ENCODE peak calls at places on chromosomes 16 and 17, in seven cellular contexts. One of them, this sample, is unnamed.
A peak's percentile ranks its signal among the peaks of the same experiment; 100 is the strongest.

GRCh38 chr17:29243792-29244191 is 2.9 kb upstream of the CRYBA1 start:
- DNase-seq in amniotic stem cell: no peak
- DNase-seq in Calu3: peak; percentile 14
- DNase-seq in LHCN-M2: peak; percentile 49
- DNase-seq in memory B cell: no peak
- DNase-seq in astrocyte: no peak
- DNase-seq in dermis microvascular lymphatic vessel endothelial cell: peak; percentile 38
- DNase-seq in this sample: peak; percentile 72

GRCh38 chr17:76791053-76791980 is 53.4 kb downstream of the MFSD11 start:
- DNase-seq in memory B cell: no peak
- DNase-seq in LHCN-M2: no peak
- DNase-seq in amniotic stem cell: peak; percentile 14
- DNase-seq in dermis microvascular lymphatic vessel endothelial cell: peak; percentile 32
- DNase-seq in Calu3: peak; percentile 15
- DNase-seq in astrocyte: peak; percentile 75
- DNase-seq in this sample: no peak

GRCh38 chr17:69455040-69455439 is 40.5 kb downstream of the MAP2K6 start:
- DNase-seq in amniotic stem cell: no peak
- DNase-seq in LHCN-M2: no peak
- DNase-seq in Calu3: no peak
- DNase-seq in astrocyte: no peak
- DNase-seq in memory B cell: no peak
- DNase-seq in dermis microvascular lymphatic vessel endothelial cell: no peak
- DNase-seq in this sample: no peak

GRCh38 chr17:6643460-6644125 is 2.7 kb downstream of the TXNDC17 start:
- DNase-seq in amniotic stem cell: no peak
- DNase-seq in Calu3: no peak
- DNase-seq in dermis microvascular lymphatic vessel endothelial cell: no peak
- DNase-seq in LHCN-M2: peak; percentile 96
- DNase-seq in astrocyte: peak; percentile 61
- DNase-seq in memory B cell: no peak
- DNase-seq in this sample: no peak

GRCh38 chr17:57293077-57293476 is 36.8 kb downstream of the MSI2 start:
- DNase-seq in Calu3: no peak
- DNase-seq in astrocyte: peak; percentile 80
- DNase-seq in LHCN-M2: peak; percentile 21
- DNase-seq in memory B cell: no peak
- DNase-seq in dermis microvascular lymphatic vessel endothelial cell: no peak
- DNase-seq in amniotic stem cell: no peak
- DNase-seq in this sample: peak; percentile 58

GRCh38 chr16:64051826-64052225 is 1070.0 kb downstream of the CDH11 start:
- DNase-seq in astrocyte: no peak
- DNase-seq in memory B cell: no peak
- DNase-seq in amniotic stem cell: peak; percentile 4
- DNase-seq in LHCN-M2: peak; percentile 34
- DNase-seq in Calu3: no peak
- DNase-seq in dermis microvascular lymphatic vessel endothelial cell: peak; percentile 12
- DNase-seq in this sample: no peak

GRCh38 chr17:82866521-82867214 is 26.8 kb upstream of the ZNF750 start:
- DNase-seq in amniotic stem cell: peak; percentile 14
- DNase-seq in dermis microvascular lymphatic vessel endothelial cell: peak; percentile 92
- DNase-seq in Calu3: no peak
- DNase-seq in LHCN-M2: peak; percentile 96
- DNase-seq in memory B cell: no peak
- DNase-seq in astrocyte: peak; percentile 86
- DNase-seq in this sample: no peak

GRCh38 chr17:14389656-14390055 is 88.8 kb downstream of the HS3ST3B1 start:
- DNase-seq in dermis microvascular lymphatic vessel endothelial cell: no peak
- DNase-seq in memory B cell: no peak
- DNase-seq in LHCN-M2: no peak
- DNase-seq in astrocyte: no peak
- DNase-seq in amniotic stem cell: no peak
- DNase-seq in Calu3: no peak
- DNase-seq in this sample: no peak

GRCh38 chr16:15966420-15967222 is 17.2 kb downstream of the ABCC1 start:
- DNase-seq in amniotic stem cell: peak; percentile 40
- DNase-seq in memory B cell: no peak
- DNase-seq in Calu3: peak; percentile 60
- DNase-seq in dermis microvascular lymphatic vessel endothelial cell: no peak
- DNase-seq in LHCN-M2: peak; percentile 81
- DNase-seq in astrocyte: peak; percentile 87
- DNase-seq in this sample: peak; percentile 51

GRCh38 chr16:48272837-48273421 is 25.6 kb upstream of the ABCC11 start:
- DNase-seq in memory B cell: no peak
- DNase-seq in LHCN-M2: no peak
- DNase-seq in astrocyte: no peak
- DNase-seq in Calu3: no peak
- DNase-seq in dermis microvascular lymphatic vessel endothelial cell: peak; percentile 24
- DNase-seq in amniotic stem cell: no peak
- DNase-seq in this sample: no peak

GRCh38 chr17:4986951-4987766 is at the start of gene CAMTA2:
- DNase-seq in LHCN-M2: peak; percentile 66
- DNase-seq in amniotic stem cell: peak; percentile 30
- DNase-seq in astrocyte: peak; percentile 38
- DNase-seq in dermis microvascular lymphatic vessel endothelial cell: peak; percentile 89
- DNase-seq in memory B cell: peak; percentile 70
- DNase-seq in Calu3: peak; percentile 82
- DNase-seq in this sample: peak; percentile 76

GRCh38 chr16:81495321-81496234 is 51.0 kb downstream of the CMIP start:
- DNase-seq in LHCN-M2: no peak
- DNase-seq in memory B cell: no peak
- DNase-seq in dermis microvascular lymphatic vessel endothelial cell: peak; percentile 80
- DNase-seq in astrocyte: no peak
- DNase-seq in amniotic stem cell: no peak
- DNase-seq in Calu3: no peak
- DNase-seq in this sample: no peak

GRCh38 chr17:7217113-7217987 is 2.3 kb downstream of the DLG4 start:
- DNase-seq in dermis microvascular lymphatic vessel endothelial cell: peak; percentile 79
- DNase-seq in amniotic stem cell: no peak
- DNase-seq in Calu3: no peak
- DNase-seq in astrocyte: peak; percentile 59
- DNase-seq in memory B cell: no peak
- DNase-seq in LHCN-M2: peak; percentile 64
- DNase-seq in this sample: peak; percentile 60

GRCh38 chr17:36947922-36948716 is 635 bp upstream of the AATF start:
- DNase-seq in memory B cell: no peak
- DNase-seq in dermis microvascular lymphatic vessel endothelial cell: no peak
- DNase-seq in Calu3: no peak
- DNase-seq in astrocyte: no peak
- DNase-seq in amniotic stem cell: no peak
- DNase-seq in LHCN-M2: no peak
- DNase-seq in this sample: no peak

GRCh38 chr17:40777971-40778370 is 4.4 kb downstream of the KRT27 start:
- DNase-seq in astrocyte: no peak
- DNase-seq in Calu3: no peak
- DNase-seq in memory B cell: no peak
- DNase-seq in LHCN-M2: no peak
- DNase-seq in dermis microvascular lymphatic vessel endothelial cell: no peak
- DNase-seq in amniotic stem cell: no peak
- DNase-seq in this sample: no peak

GRCh38 chr17:20242271-20242670 is 225.1 kb downstream of the LGALS9B start:
- DNase-seq in amniotic stem cell: no peak
- DNase-seq in Calu3: no peak
- DNase-seq in dermis microvascular lymphatic vessel endothelial cell: no peak
- DNase-seq in astrocyte: no peak
- DNase-seq in LHCN-M2: no peak
- DNase-seq in memory B cell: no peak
- DNase-seq in this sample: no peak

GRCh38 chr17:3533752-3534151 is 23.9 kb downstream of the TRPV3 start:
- DNase-seq in memory B cell: no peak
- DNase-seq in amniotic stem cell: no peak
- DNase-seq in dermis microvascular lymphatic vessel endothelial cell: no peak
- DNase-seq in Calu3: no peak
- DNase-seq in LHCN-M2: no peak
- DNase-seq in astrocyte: no peak
- DNase-seq in this sample: no peak

GRCh38 chr16:4724661-4725270 is 9.3 kb downstream of the ANKS3 start:
- DNase-seq in Calu3: no peak
- DNase-seq in amniotic stem cell: no peak
- DNase-seq in astrocyte: no peak
- DNase-seq in LHCN-M2: no peak
- DNase-seq in dermis microvascular lymphatic vessel endothelial cell: no peak
- DNase-seq in memory B cell: no peak
- DNase-seq in this sample: no peak

GRCh38 chr17:40922239-40922638 is 15.2 kb downstream of the KRT23 start:
- DNase-seq in memory B cell: no peak
- DNase-seq in amniotic stem cell: peak; percentile 41
- DNase-seq in LHCN-M2: peak; percentile 89
- DNase-seq in Calu3: peak; percentile 93
- DNase-seq in dermis microvascular lymphatic vessel endothelial cell: peak; percentile 82
- DNase-seq in astrocyte: peak; percentile 87
- DNase-seq in this sample: no peak

GRCh38 chr17:75785770-75786538 is 1.3 kb downstream of the UNK start:
- DNase-seq in astrocyte: peak; percentile 70
- DNase-seq in Calu3: no peak
- DNase-seq in memory B cell: no peak
- DNase-seq in dermis microvascular lymphatic vessel endothelial cell: no peak
- DNase-seq in LHCN-M2: peak; percentile 74
- DNase-seq in amniotic stem cell: no peak
- DNase-seq in this sample: no peak